ENCODE peak calls at places on chromosomes 13 and 19, in four cellular contexts. X is pancreas, V is psoas muscle, U is osteoblast. G is an unnamed sample.

GRCh38 chr19:1050989-1051788 is 11.3 kb downstream of the ABCA7 start:
- DNase-seq in U (no peak), X (no peak), V (no peak), G (no peak)

GRCh38 chr13:51981355-51981754 is 29.9 kb downstream of the ATP7B start:
- DNase-seq in U (no peak), V (no peak), X (no peak), G (no peak)

GRCh38 chr13:59363950-59364349 is 799.8 kb downstream of the DIAPH3 start:
- DNase-seq in U (peak; percentile 31), V (no peak), X (no peak), G (no peak)

GRCh38 chr13:41059896-41060722 is 1.2 kb upstream of the WBP4 start:
- DNase-seq in V (peak; percentile 94), X (peak; percentile 90), U (peak; percentile 90), G (peak; percentile 63)

GRCh38 chr13:101123028-101123427 is 293.3 kb downstream of the NALCN start:
- DNase-seq in X (no peak), U (no peak), V (no peak), G (no peak)

GRCh38 chr13:45194081-45194939 is 6.5 kb downstream of the KCTD4 start:
- DNase-seq in X (no peak), U (no peak), V (no peak), G (no peak)

GRCh38 chr13:45137501-45137880 is 17.2 kb downstream of the GTF2F2 start:
- DNase-seq in U (no peak), X (no peak), V (no peak), G (no peak)

GRCh38 chr13:89061821-89062220 is 1390.7 kb downstream of the SLITRK5 start:
- DNase-seq in X (no peak), U (no peak), V (no peak), G (no peak)

GRCh38 chr19:53670345-53670744 is 38.5 kb downstream of the DPRX start:
- DNase-seq in U (no peak), X (no peak), V (no peak), G (no peak)

GRCh38 chr19:22607653-22608430 is 26.3 kb upstream of the ZNF492 start:
- DNase-seq in U (no peak), X (no peak), V (no peak), G (no peak)

GRCh38 chr19:2527716-2528115 is 51.8 kb downstream of the GADD45B start:
- DNase-seq in V (no peak), X (no peak), U (no peak), G (no peak)

GRCh38 chr13:99215466-99215865 is 14.8 kb downstream of the UBAC2 start:
- DNase-seq in X (no peak), V (no peak), U (no peak), G (no peak)

GRCh38 chr13:104008571-104009435 is 942.6 kb upstream of the SLC10A2 start:
- DNase-seq in V (no peak), X (no peak), U (no peak), G (no peak)

GRCh38 chr19:46056536-46056935 is 15.7 kb upstream of the IGFL4 start:
- DNase-seq in V (no peak), X (no peak), U (no peak), G (no peak)

GRCh38 chr13:94345374-94346195 is 133.9 kb downstream of the DCT start:
- DNase-seq in X (no peak), U (no peak), V (no peak), G (no peak)

GRCh38 chr13:51934461-51935087 is 72.8 kb downstream of the CCDC70 start:
- DNase-seq in X (no peak), U (no peak), V (no peak), G (no peak)

GRCh38 chr13:40189885-40190655 is 476.4 kb downstream of the FOXO1 start:
- DNase-seq in X (no peak), V (no peak), U (no peak), G (no peak)

GRCh38 chr13:106109391-106109791 is 426.1 kb downstream of the EFNB2 start:
- DNase-seq in V (no peak), U (no peak), X (no peak), G (peak; percentile 98)

GRCh38 chr13:106028916-106029315 is 506.5 kb downstream of the EFNB2 start:
- DNase-seq in X (no peak), U (no peak), V (no peak), G (no peak)

GRCh38 chr19:9362905-9363304 is at the start of gene ZNF177:
- DNase-seq in U (peak; percentile 11), V (no peak), X (no peak), G (no peak)

GRCh38 chr13:32986552-32986951 is 29.7 kb upstream of the KL start:
- DNase-seq in X (no peak), V (no peak), U (no peak), G (no peak)

GRCh38 chr13:91540157-91540736 is 141.8 kb downstream of the GPC5 start:
- DNase-seq in U (no peak), V (no peak), X (no peak), G (no peak)

GRCh38 chr13:97388385-97388784 is 45.6 kb upstream of the RAP2A start:
- DNase-seq in U (no peak), X (no peak), V (no peak), G (no peak)

GRCh38 chr13:98906746-98907502 is 70.9 kb downstream of the DOCK9 start:
- DNase-seq in X (no peak), V (no peak), U (no peak), G (no peak)

GRCh38 chr13:94196426-94196825 is 283.1 kb downstream of the DCT start:
- DNase-seq in V (no peak), U (no peak), X (no peak), G (no peak)

GRCh38 chr19:16078311-16078758 is 2.0 kb downstream of the TPM4 start:
- DNase-seq in V (no peak), X (no peak), U (peak; percentile 92), G (no peak)

GRCh38 chr13:44929691-44930090 is 59.6 kb downstream of the NUFIP1 start:
- DNase-seq in V (no peak), U (no peak), X (no peak), G (no peak)

GRCh38 chr13:80712026-80712425 is 371.1 kb upstream of the SPRY2 start:
- DNase-seq in V (no peak), U (no peak), X (no peak), G (no peak)

GRCh38 chr19:11191273-11191755 is 6.0 kb downstream of the KANK2 start:
- DNase-seq in V (peak; percentile 88), X (no peak), U (peak; percentile 99), G (no peak)

DNA sequence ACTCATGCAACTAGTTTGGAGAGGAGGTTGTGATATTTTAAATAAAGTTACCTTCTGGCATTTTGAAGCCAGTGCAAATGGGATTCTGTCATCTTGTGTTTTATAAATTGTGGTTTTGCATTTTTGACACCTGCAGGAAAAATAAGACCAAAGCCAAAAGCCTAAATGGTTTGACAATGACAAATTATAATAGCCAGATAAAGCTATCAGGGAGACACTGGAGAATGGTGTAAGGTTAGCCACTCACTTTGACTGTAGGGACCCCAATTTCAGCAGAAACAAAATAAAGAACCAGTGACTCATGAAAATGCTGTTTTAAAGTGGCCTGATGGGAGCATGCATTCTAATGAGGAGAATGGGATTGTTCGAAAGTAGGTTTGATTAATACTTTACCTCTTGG is 193.1 kb downstream of the KLF5 start:
- DNase-seq in X (no peak), V (no peak), U (no peak), G (no peak)
- TF ChIP-seq CTCF in X (no peak), V (no peak), U (no peak), G (no peak)

DNA sequence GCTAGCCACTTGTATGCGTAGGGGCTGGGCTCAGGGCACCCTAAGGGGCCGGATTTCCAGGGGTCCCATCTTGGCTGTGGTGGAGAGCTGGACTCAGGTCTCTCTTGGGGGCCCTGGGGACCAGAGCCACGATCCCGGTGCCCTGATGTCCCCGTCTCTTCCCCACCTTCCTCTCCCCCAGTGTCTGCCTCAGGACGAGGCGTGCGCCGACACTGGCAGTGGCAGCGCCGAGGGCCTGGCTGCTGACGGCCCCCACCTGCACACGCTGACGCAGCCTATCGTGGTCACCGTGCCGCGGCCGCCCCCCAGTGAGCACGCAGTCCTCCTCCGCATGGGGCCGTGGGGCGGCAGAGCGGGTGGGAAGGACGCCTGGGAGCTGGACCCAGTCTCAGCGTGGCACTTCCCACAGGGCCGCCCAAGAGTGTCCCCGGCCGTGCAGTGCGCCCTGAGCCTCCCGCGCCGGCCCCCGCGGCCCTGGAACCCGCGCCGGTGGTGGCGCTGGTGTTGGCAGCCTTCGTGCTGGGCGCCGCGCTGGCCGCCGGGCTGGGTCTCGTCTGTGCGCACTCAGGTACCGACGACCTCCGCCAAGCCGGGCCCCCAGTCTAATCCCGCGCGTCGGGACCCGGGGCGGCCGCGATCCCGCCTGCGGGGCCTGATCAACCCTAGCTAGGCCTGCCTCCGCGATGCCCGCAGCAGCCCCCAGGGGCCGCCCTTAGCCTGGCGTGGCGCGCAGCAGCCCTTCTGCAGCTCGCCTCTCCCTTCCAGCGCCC is 2.7 kb upstream of the SNAPC2 start:
- DNase-seq in X (no peak), V (no peak), U (peak; percentile 99), G (no peak)
- H3K4me3 ChIP-seq in X (no peak overlapping the region), V (peak overlapping the region; percentile 82), U (peak overlapping the region; percentile 63), G (peak overlapping the region; percentile 43)

GRCh38 chr13:75366380-75367280 is 115.3 kb downstream of the TBC1D4 start:
- DNase-seq in X (no peak), U (no peak), V (no peak), G (no peak)
- TF ChIP-seq CTCF in X (no peak), U (no peak), V (peak; percentile 21), G (no peak)

GRCh38 chr13:21016487-21016886 is 44.9 kb downstream of the LATS2 start:
- DNase-seq in X (no peak), U (no peak), V (no peak), G (no peak)
- H3K4me3 ChIP-seq in X (no peak overlapping the region), U (peak overlapping the region; percentile 10), V (no peak overlapping the region), G (no peak overlapping the region)

GRCh38 chr13:73228546-73228945 is 169.7 kb downstream of the KLF5 start:
- DNase-seq in U (peak; percentile 44), X (no peak), V (no peak), G (no peak)
- TF ChIP-seq CTCF in U (peak; percentile 17), X (no peak), V (no peak), G (peak; percentile 30)

DNA sequence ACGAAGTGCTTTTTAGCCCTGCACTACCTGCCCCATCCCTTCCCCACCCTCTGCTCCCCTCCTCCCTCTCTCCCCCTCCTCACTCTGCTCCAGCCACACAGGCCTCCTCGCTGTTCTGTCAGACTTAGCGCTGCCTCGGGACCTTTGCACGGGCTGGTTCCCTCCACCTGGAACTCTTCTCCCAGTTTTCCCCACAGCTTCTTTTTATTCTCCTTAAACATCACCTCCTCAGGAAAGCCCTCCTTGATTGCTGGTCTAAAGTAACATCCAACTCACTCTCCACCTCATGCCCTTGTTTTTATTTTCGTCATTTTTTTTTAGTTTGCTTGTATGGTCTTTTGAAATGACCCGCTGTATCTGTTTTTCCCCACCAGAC is 19.6 kb upstream of the ZNRF4 start:
- DNase-seq in V (no peak), U (no peak), X (no peak), G (no peak)
- H3K4me3 ChIP-seq in V (no peak overlapping the region), U (peak overlapping the region; percentile 25), X (no peak overlapping the region), G (no peak overlapping the region)

DNA sequence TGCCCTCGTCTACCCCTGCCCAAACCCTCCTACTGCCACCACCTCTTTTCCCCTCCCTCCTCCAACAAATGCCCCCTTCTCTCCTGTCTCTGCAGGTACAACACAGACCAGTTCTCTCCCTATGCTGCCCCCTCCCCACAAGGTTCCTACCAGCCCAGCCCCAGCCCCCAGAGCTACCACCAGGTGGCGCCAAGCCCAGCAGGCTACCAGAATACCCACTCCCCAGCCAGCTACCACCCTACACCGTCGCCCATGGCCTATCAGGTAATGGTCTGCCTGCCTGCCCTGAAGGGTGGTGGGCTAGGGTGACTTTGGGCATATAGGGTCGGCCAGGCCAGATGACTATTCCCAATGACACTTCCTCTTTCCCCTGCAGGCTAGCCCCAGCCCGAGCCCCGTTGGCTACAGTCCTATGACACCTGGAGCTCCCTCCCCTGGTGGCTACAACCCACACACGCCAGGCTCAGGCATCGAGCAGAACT is 6.5 kb upstream of the TIMM50 start:
- DNase-seq in X (peak; percentile 30), U (peak; percentile 91), V (peak; percentile 62), G (no peak)
- TF ChIP-seq CTCF in X (peak; percentile 47), U (peak; percentile 78), V (peak; percentile 60), G (peak; percentile 89)

G was measured in AG09309.